ENCODE peak calls at places on chromosomes 11 and 22, in seven cellular contexts. G is HCT116, A is WTC11, T is HepG2, O is GM12878, P is K562, Z is H1. S is an unnamed sample.

GRCh38 chr11:47766363-47767227 is 546 bp downstream of the FNBP4 start:
- DNase-seq in Z (no peak), G (no peak), T (peak), O (no peak), A (peak), P (peak), S (no peak)

GRCh38 chr11:12376259-12376971 is 956 bp upstream of the PARVA start:
- DNase-seq in Z (no peak), A (no peak), O (no peak), G (no peak), P (no peak), T (no peak), S (no peak)

GRCh38 chr11:103035656-103036434 is 56.1 kb downstream of the DCUN1D5 start:
- DNase-seq in G (peak), O (peak), P (peak), Z (no peak), A (no peak), T (peak), S (peak)

GRCh38 chr11:107182983-107183382 is 164.7 kb upstream of the GUCY1A2 start:
- DNase-seq in Z (no peak), P (no peak), T (no peak), O (no peak), G (no peak), A (no peak), S (no peak)

GRCh38 chr11:10325398-10326079 is 20.7 kb downstream of the ADM start:
- DNase-seq in P (no peak), A (no peak), Z (no peak), G (no peak), O (no peak), T (no peak), S (no peak)

GRCh38 chr22:18095101-18095805 is 15.4 kb upstream of the TUBA8 start:
- DNase-seq in O (no peak), T (no peak), A (no peak), Z (no peak), G (no peak), P (no peak), S (no peak)

GRCh38 chr22:42299586-42300285 is 29.3 kb upstream of the TCF20 start:
- DNase-seq in O (no peak), A (peak), T (no peak), G (no peak), P (peak), Z (no peak), S (no peak)

GRCh38 chr22:37032535-37033460 is 13.3 kb downstream of the MPST start:
- DNase-seq in P (no peak), G (no peak), T (peak), O (no peak), A (no peak), Z (peak), S (no peak)

GRCh38 chr11:46183819-46184218 is 62.6 kb upstream of the PHF21A start:
- DNase-seq in Z (no peak), A (no peak), T (no peak), G (no peak), P (no peak), O (no peak), S (no peak)

GRCh38 chr11:122344281-122344680 is 228.3 kb upstream of the BLID start:
- DNase-seq in Z (no peak), A (no peak), O (no peak), P (no peak), G (no peak), T (no peak), S (no peak)

GRCh38 chr11:44368886-44369285 is 58.9 kb upstream of the ALX4 start:
- DNase-seq in G (no peak), A (no peak), T (no peak), O (no peak), Z (no peak), P (no peak), S (no peak)

GRCh38 chr22:49116486-49116885 is 711.2 kb downstream of the BRD1 start:
- DNase-seq in A (no peak), P (no peak), G (no peak), Z (no peak), T (no peak), O (no peak), S (no peak)

GRCh38 chr11:10495464-10495786 is 40.4 kb downstream of the AMPD3 start:
- DNase-seq in Z (no peak), O (no peak), G (no peak), T (no peak), P (no peak), A (no peak), S (no peak)

GRCh38 chr11:57131080-57131790 is 50.5 kb upstream of the LRRC55 start:
- DNase-seq in Z (peak), P (peak), G (no peak), A (peak), O (no peak), T (peak), S (peak)

GRCh38 chr11:134393638-134394037 is 18.4 kb downstream of the B3GAT1 start:
- DNase-seq in G (peak), P (peak), T (peak), O (no peak), A (peak), Z (no peak), S (peak)

GRCh38 chr22:32661737-32662586 is 139.5 kb upstream of the TIMP3 start:
- DNase-seq in P (no peak), O (no peak), T (no peak), A (no peak), G (no peak), Z (no peak), S (no peak)

GRCh38 chr22:32668254-32669094 is 133.0 kb upstream of the TIMP3 start:
- DNase-seq in Z (no peak), G (no peak), O (no peak), A (no peak), T (peak), P (no peak), S (no peak)

GRCh38 chr22:32661296-32661695 is 140.2 kb upstream of the TIMP3 start:
- DNase-seq in T (no peak), O (no peak), A (no peak), G (no peak), P (no peak), Z (no peak), S (no peak)

GRCh38 chr22:32662587-32662915 is 139.0 kb upstream of the TIMP3 start:
- DNase-seq in P (no peak), O (no peak), A (no peak), Z (no peak), T (no peak), G (no peak), S (no peak)

GRCh38 chr22:32665676-32666075 is 135.8 kb upstream of the TIMP3 start:
- DNase-seq in O (no peak), Z (no peak), T (no peak), A (no peak), G (no peak), P (no peak), S (no peak)
- TF ChIP-seq SP1 in O (no peak), Z (no peak), T (no peak), A (no peak), G (no peak), P (no peak), S (no peak)

GRCh38 chr22:35421121-35421520 is 21.2 kb downstream of the MCM5 start:
- DNase-seq in A (peak), P (no peak), Z (no peak), T (no peak), G (no peak), O (no peak), S (no peak)
- TF ChIP-seq SP1 in A (no peak), P (no peak), Z (no peak), T (no peak), G (no peak), O (no peak), S (no peak)

DNA sequence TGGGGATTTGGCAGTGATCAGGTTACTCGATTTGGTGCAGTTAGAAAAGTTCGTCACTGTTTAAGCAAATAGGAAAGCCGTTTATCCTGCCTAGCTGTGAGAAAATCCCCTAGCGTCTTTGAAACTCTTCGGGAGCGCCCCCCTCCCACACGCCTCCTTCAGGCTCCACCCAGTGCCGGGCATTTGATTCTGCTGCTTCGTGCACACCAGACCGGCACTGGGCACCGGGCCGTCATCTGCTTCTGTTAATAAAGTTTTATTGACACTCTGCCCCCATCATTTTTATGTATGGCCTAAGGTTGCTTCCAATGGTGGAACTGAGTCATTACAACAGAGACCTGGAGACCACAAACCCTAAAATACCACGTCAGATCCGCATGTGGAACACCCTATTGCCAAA is 50.9 kb downstream of the IGF2 start:
- DNase-seq in O (no peak), Z (no peak), G (no peak), P (no peak), T (no peak), A (no peak), S (no peak)
- TF ChIP-seq SP1 in O (no peak), Z (no peak), G (no peak), P (no peak), T (no peak), A (no peak), S (no peak)

DNA sequence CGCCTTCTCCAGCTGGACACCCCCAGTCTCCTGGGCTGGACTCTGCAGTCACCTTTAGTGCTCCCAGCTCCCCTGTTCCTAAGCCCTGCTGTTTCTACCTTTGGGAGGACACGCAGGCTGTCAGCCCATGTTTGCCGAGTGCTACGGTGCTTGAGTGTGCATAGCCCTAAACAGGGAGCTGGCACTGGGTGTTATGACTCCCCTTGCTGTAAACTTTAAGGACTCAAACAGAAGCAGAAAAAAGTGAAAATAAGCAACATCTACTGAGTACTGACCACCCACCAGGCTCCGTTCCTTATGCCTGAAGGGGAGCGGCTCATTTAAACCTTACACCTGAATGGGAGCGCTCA is 7.3 kb upstream of the APOBEC3B start:
- DNase-seq in O (no peak), T (no peak), Z (no peak), G (no peak), A (no peak), P (no peak), S (no peak)
- TF ChIP-seq SP1 in O (no peak), T (no peak), Z (no peak), G (no peak), A (no peak), P (no peak), S (no peak)

GRCh38 chr11:76329084-76329648 is 51.8 kb downstream of the THAP12 start:
- DNase-seq in T (peak), A (peak), O (no peak), Z (peak), G (peak), P (no peak), S (no peak)
- TF ChIP-seq SP1 in T (no peak), A (no peak), O (no peak), Z (no peak), G (no peak), P (no peak), S (no peak)

GRCh38 chr22:28817919-28818859 is 17.8 kb upstream of the XBP1 start:
- DNase-seq in P (no peak), A (no peak), Z (no peak), G (no peak), T (peak), O (no peak), S (no peak)
- TF ChIP-seq SP1 in P (no peak), A (no peak), Z (no peak), G (no peak), T (no peak), O (no peak), S (no peak)

S was measured in HEK293T.